ENCODE peak calls at places on chromosomes 7 and 10, in seven cellular contexts. One of them, this sample, is unnamed.

GRCh38 chr7:137469191-137469811 is 125.8 kb upstream of the PTN start:
- DNase-seq in cardiac fibroblast: no peak
- DNase-seq in PC-3: no peak
- DNase-seq in A549: no peak
- DNase-seq in mucosa of descending colon: no peak
- DNase-seq in endodermal cell: no peak
- DNase-seq in astrocyte of the spinal cord: no peak
- DNase-seq in this sample: no peak

GRCh38 chr10:101814466-101815041 is 3.7 kb downstream of the OGA start:
- DNase-seq in cardiac fibroblast: no peak
- DNase-seq in PC-3: no peak
- DNase-seq in A549: no peak
- DNase-seq in mucosa of descending colon: no peak
- DNase-seq in endodermal cell: no peak
- DNase-seq in astrocyte of the spinal cord: no peak
- DNase-seq in this sample: no peak

GRCh38 chr10:44298713-44299112 is 86.2 kb downstream of the CXCL12 start:
- DNase-seq in cardiac fibroblast: no peak
- DNase-seq in PC-3: no peak
- DNase-seq in A549: no peak
- DNase-seq in mucosa of descending colon: no peak
- DNase-seq in endodermal cell: no peak
- DNase-seq in astrocyte of the spinal cord: no peak
- DNase-seq in this sample: no peak

GRCh38 chr7:34837826-34838225 is 179.8 kb downstream of the NPSR1 start:
- DNase-seq in cardiac fibroblast: peak; percentile 14
- DNase-seq in PC-3: peak; percentile 56
- DNase-seq in A549: peak; percentile 13
- DNase-seq in mucosa of descending colon: no peak
- DNase-seq in endodermal cell: no peak
- DNase-seq in astrocyte of the spinal cord: peak; percentile 40
- DNase-seq in this sample: no peak

GRCh38 chr7:155811560-155811894 is 736 bp downstream of the SHH start:
- DNase-seq in cardiac fibroblast: no peak
- DNase-seq in PC-3: peak; percentile 45
- DNase-seq in A549: no peak
- DNase-seq in mucosa of descending colon: peak; percentile 43
- DNase-seq in endodermal cell: peak; percentile 73
- DNase-seq in astrocyte of the spinal cord: no peak
- DNase-seq in this sample: no peak

GRCh38 chr7:116525298-116525912 is 569 bp downstream of the CAV1 start:
- DNase-seq in cardiac fibroblast: no peak
- DNase-seq in PC-3: peak; percentile 44
- DNase-seq in A549: peak; percentile 45
- DNase-seq in mucosa of descending colon: peak; percentile 34
- DNase-seq in endodermal cell: peak; percentile 82
- DNase-seq in astrocyte of the spinal cord: no peak
- DNase-seq in this sample: no peak

GRCh38 chr7:104950754-104951153 is 63.3 kb upstream of the KMT2E start:
- DNase-seq in cardiac fibroblast: peak; percentile 44
- DNase-seq in PC-3: no peak
- DNase-seq in A549: no peak
- DNase-seq in mucosa of descending colon: no peak
- DNase-seq in endodermal cell: no peak
- DNase-seq in astrocyte of the spinal cord: no peak
- DNase-seq in this sample: no peak

GRCh38 chr10:115250784-115251183 is 157.6 kb downstream of the ATRNL1 start:
- DNase-seq in cardiac fibroblast: no peak
- DNase-seq in PC-3: no peak
- DNase-seq in A549: no peak
- DNase-seq in mucosa of descending colon: no peak
- DNase-seq in endodermal cell: no peak
- DNase-seq in astrocyte of the spinal cord: no peak
- DNase-seq in this sample: no peak

GRCh38 chr7:28629216-28629848 is 217.0 kb downstream of the CREB5 start:
- DNase-seq in cardiac fibroblast: peak; percentile 72
- DNase-seq in PC-3: peak; percentile 11
- DNase-seq in A549: no peak
- DNase-seq in mucosa of descending colon: peak; percentile 13
- DNase-seq in endodermal cell: no peak
- DNase-seq in astrocyte of the spinal cord: peak; percentile 22
- DNase-seq in this sample: peak; percentile 58

GRCh38 chr7:92644406-92645113 is 54.4 kb upstream of the FAM133B start:
- DNase-seq in cardiac fibroblast: peak; percentile 72
- DNase-seq in PC-3: no peak
- DNase-seq in A549: no peak
- DNase-seq in mucosa of descending colon: no peak
- DNase-seq in endodermal cell: no peak
- DNase-seq in astrocyte of the spinal cord: no peak
- DNase-seq in this sample: no peak

GRCh38 chr7:41584746-41585145 is 118.1 kb downstream of the INHBA start:
- DNase-seq in cardiac fibroblast: peak; percentile 76
- DNase-seq in PC-3: peak; percentile 19
- DNase-seq in A549: no peak
- DNase-seq in mucosa of descending colon: no peak
- DNase-seq in endodermal cell: no peak
- DNase-seq in astrocyte of the spinal cord: no peak
- DNase-seq in this sample: no peak

DNA sequence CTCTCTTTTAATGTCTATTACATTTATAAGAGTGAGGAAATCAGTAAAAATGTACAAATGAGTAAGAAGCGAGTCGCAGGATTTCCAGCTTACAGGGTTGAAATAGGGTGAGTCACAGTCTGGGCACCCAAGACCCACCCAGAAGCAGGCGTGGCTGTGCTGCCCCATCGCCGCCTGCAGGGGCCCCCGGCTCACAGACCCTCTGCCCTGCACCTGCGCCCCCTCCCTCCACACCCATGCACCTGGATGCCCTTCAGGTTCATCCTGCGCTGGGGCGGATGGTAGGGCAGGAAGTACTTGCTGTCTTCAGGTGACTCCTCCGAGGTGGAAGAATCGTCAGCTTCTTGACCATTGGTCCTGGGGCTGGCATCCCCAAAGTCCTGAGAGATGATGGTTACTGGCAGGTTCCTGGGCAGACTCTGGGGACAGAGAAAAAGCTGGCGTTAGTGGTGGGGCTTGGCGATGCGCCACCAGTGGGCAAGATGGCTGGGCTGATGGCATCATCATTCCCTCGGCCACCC is 90.2 kb upstream of the GNA12 start:
- DNase-seq in cardiac fibroblast: peak; percentile 89
- DNase-seq in PC-3: peak; percentile 64
- DNase-seq in A549: peak; percentile 75
- DNase-seq in mucosa of descending colon: no peak
- DNase-seq in endodermal cell: peak; percentile 49
- DNase-seq in astrocyte of the spinal cord: peak; percentile 75
- DNase-seq in this sample: peak; percentile 44
- TF ChIP-seq CTCF in cardiac fibroblast: peak; percentile 37
- TF ChIP-seq CTCF in PC-3: no peak
- TF ChIP-seq CTCF in A549: no peak
- TF ChIP-seq CTCF in mucosa of descending colon: no peak
- TF ChIP-seq CTCF in endodermal cell: peak; percentile 11
- TF ChIP-seq CTCF in astrocyte of the spinal cord: peak; percentile 28
- TF ChIP-seq CTCF in this sample: peak; percentile 42

GRCh38 chr7:101625076-101625914 is 3.8 kb downstream of the MYL10 start:
- DNase-seq in cardiac fibroblast: no peak
- DNase-seq in PC-3: no peak
- DNase-seq in A549: no peak
- DNase-seq in mucosa of descending colon: no peak
- DNase-seq in endodermal cell: peak; percentile 65
- DNase-seq in astrocyte of the spinal cord: no peak
- DNase-seq in this sample: no peak
- TF ChIP-seq CTCF in cardiac fibroblast: no peak
- TF ChIP-seq CTCF in PC-3: no peak
- TF ChIP-seq CTCF in A549: no peak
- TF ChIP-seq CTCF in mucosa of descending colon: no peak
- TF ChIP-seq CTCF in endodermal cell: peak; percentile 56
- TF ChIP-seq CTCF in astrocyte of the spinal cord: peak; percentile 27
- TF ChIP-seq CTCF in this sample: peak; percentile 21

DNA sequence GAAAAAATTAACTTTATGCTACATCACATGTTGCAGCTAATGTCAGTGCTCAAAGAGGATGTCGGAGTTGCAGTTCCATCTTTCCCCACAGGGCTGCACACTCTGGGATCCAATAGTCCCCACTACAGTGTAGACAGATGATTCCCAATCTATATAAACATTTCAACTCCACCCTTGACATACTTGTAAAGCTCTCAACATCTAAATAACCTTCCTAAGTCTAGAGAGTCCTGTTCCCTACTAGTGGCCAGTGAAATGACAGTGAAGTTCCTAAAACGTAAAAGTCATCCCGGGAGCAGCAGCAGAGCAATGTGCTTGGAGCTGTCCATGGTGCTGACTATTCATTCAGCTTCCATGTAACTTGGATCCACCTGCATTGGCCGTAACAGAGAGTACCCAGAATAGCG is 145.1 kb downstream of the GRM8 start:
- DNase-seq in cardiac fibroblast: peak; percentile 67
- DNase-seq in PC-3: peak; percentile 57
- DNase-seq in A549: peak; percentile 66
- DNase-seq in mucosa of descending colon: peak; percentile 85
- DNase-seq in endodermal cell: peak; percentile 89
- DNase-seq in astrocyte of the spinal cord: peak; percentile 43
- DNase-seq in this sample: peak; percentile 17
- TF ChIP-seq CTCF in cardiac fibroblast: peak; percentile 60
- TF ChIP-seq CTCF in PC-3: peak; percentile 68
- TF ChIP-seq CTCF in A549: peak; percentile 54
- TF ChIP-seq CTCF in mucosa of descending colon: no peak
- TF ChIP-seq CTCF in endodermal cell: peak; percentile 88
- TF ChIP-seq CTCF in astrocyte of the spinal cord: peak; percentile 45
- TF ChIP-seq CTCF in this sample: peak; percentile 68

GRCh38 chr10:70266056-70266455 is 17.7 kb downstream of the NPFFR1 start:
- DNase-seq in cardiac fibroblast: no peak
- DNase-seq in PC-3: no peak
- DNase-seq in A549: no peak
- DNase-seq in mucosa of descending colon: no peak
- DNase-seq in endodermal cell: no peak
- DNase-seq in astrocyte of the spinal cord: no peak
- DNase-seq in this sample: no peak

GRCh38 chr10:70268376-70268775 is 15.4 kb downstream of the NPFFR1 start:
- DNase-seq in cardiac fibroblast: no peak
- DNase-seq in PC-3: no peak
- DNase-seq in A549: no peak
- DNase-seq in mucosa of descending colon: no peak
- DNase-seq in endodermal cell: no peak
- DNase-seq in astrocyte of the spinal cord: no peak
- DNase-seq in this sample: no peak

GRCh38 chr10:70267161-70267933 is 16.5 kb downstream of the NPFFR1 start:
- DNase-seq in cardiac fibroblast: peak; percentile 95
- DNase-seq in PC-3: peak; percentile 99
- DNase-seq in A549: peak; percentile 54
- DNase-seq in mucosa of descending colon: peak; percentile 12
- DNase-seq in endodermal cell: peak; percentile 86
- DNase-seq in astrocyte of the spinal cord: peak; percentile 94
- DNase-seq in this sample: peak; percentile 96

GRCh38 chr10:70266701-70267100 is 17.1 kb downstream of the NPFFR1 start:
- DNase-seq in cardiac fibroblast: no peak
- DNase-seq in PC-3: no peak
- DNase-seq in A549: no peak
- DNase-seq in mucosa of descending colon: no peak
- DNase-seq in endodermal cell: no peak
- DNase-seq in astrocyte of the spinal cord: no peak
- DNase-seq in this sample: no peak

GRCh38 chr10:70265032-70265689 is 18.6 kb downstream of the NPFFR1 start:
- DNase-seq in cardiac fibroblast: no peak
- DNase-seq in PC-3: peak; percentile 77
- DNase-seq in A549: peak; percentile 37
- DNase-seq in mucosa of descending colon: no peak
- DNase-seq in endodermal cell: peak; percentile 90
- DNase-seq in astrocyte of the spinal cord: no peak
- DNase-seq in this sample: no peak
- TF ChIP-seq CTCF in cardiac fibroblast: no peak
- TF ChIP-seq CTCF in PC-3: peak; percentile 82
- TF ChIP-seq CTCF in A549: peak; percentile 18
- TF ChIP-seq CTCF in mucosa of descending colon: no peak
- TF ChIP-seq CTCF in endodermal cell: peak; percentile 79
- TF ChIP-seq CTCF in astrocyte of the spinal cord: peak; percentile 40
- TF ChIP-seq CTCF in this sample: peak; percentile 20

GRCh38 chr10:96509017-96509641 is 4.6 kb downstream of the TLL2 start:
- DNase-seq in cardiac fibroblast: peak; percentile 57
- DNase-seq in PC-3: no peak
- DNase-seq in A549: no peak
- DNase-seq in mucosa of descending colon: no peak
- DNase-seq in endodermal cell: peak; percentile 68
- DNase-seq in astrocyte of the spinal cord: peak; percentile 96
- DNase-seq in this sample: peak; percentile 79

GRCh38 chr10:96512997-96513685 is 585 bp downstream of the TLL2 start:
- DNase-seq in cardiac fibroblast: peak; percentile 32
- DNase-seq in PC-3: no peak
- DNase-seq in A549: no peak
- DNase-seq in mucosa of descending colon: peak; percentile 17
- DNase-seq in endodermal cell: no peak
- DNase-seq in astrocyte of the spinal cord: peak; percentile 33
- DNase-seq in this sample: no peak

GRCh38 chr10:96512524-96512991 is 1.2 kb downstream of the TLL2 start:
- DNase-seq in cardiac fibroblast: peak; percentile 13
- DNase-seq in PC-3: no peak
- DNase-seq in A549: no peak
- DNase-seq in mucosa of descending colon: peak; percentile 15
- DNase-seq in endodermal cell: peak; percentile 77
- DNase-seq in astrocyte of the spinal cord: peak; percentile 19
- DNase-seq in this sample: no peak

GRCh38 chr10:96513686-96514551 is at the start of gene TLL2:
- DNase-seq in cardiac fibroblast: peak; percentile 84
- DNase-seq in PC-3: peak; percentile 69
- DNase-seq in A549: peak; percentile 90
- DNase-seq in mucosa of descending colon: peak; percentile 83
- DNase-seq in endodermal cell: peak; percentile 98
- DNase-seq in astrocyte of the spinal cord: peak; percentile 93
- DNase-seq in this sample: peak; percentile 90

DNA sequence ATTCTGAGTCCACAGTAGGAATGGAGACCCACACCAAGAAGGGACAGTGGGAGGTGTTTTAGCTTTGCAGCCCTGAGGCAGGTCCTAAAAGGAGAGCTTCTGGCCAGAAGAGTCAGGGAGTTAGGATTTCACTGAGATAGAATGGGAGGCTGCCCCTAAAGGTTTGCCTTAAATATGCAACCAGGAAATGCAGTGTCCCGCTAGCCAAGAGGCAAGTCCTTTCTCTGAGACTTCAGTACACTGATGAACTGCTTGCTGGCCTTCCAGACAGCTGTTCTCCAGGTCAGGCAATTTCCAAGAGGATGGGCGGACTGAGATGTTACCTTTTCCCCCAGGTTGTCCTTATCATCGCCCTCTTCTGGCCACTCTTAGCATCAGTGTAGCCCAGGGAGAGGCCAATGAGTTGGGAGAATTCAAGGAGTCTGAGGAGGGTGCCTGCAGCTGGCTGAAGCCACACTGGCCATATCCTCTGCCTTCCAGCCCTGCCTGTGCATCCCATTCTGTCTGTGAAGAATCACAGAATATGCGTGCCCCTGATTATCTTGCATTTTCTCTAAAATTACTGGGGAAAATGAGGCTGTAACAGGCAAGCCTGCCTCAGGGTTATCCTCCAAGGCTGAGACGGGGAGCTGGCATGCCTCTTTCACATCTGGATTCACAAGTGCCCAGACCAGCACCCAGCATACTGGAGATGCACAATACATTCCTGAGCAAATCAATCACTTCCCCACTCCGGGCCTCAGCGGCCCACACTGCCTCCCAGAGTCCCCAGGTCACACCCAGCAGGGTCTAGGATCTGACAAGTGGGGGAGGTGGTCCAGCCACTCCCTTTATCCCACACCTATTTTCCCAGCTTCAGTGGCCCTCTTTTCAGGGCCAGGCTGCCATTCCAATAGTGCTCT is 2.4 kb downstream of the TLL2 start:
- DNase-seq in cardiac fibroblast: peak; percentile 28
- DNase-seq in PC-3: peak; percentile 69
- DNase-seq in A549: peak; percentile 61
- DNase-seq in mucosa of descending colon: peak; percentile 73
- DNase-seq in endodermal cell: peak; percentile 94
- DNase-seq in astrocyte of the spinal cord: peak; percentile 26
- DNase-seq in this sample: peak; percentile 13
- TF ChIP-seq CTCF in cardiac fibroblast: peak; percentile 60
- TF ChIP-seq CTCF in PC-3: peak; percentile 63
- TF ChIP-seq CTCF in A549: peak; percentile 62
- TF ChIP-seq CTCF in mucosa of descending colon: no peak
- TF ChIP-seq CTCF in endodermal cell: peak; percentile 89
- TF ChIP-seq CTCF in astrocyte of the spinal cord: peak; percentile 64
- TF ChIP-seq CTCF in this sample: peak; percentile 77